ENCODE peak calls at places on chromosomes 2 and 18, in four cellular contexts. T is ascending aorta, X is aorta, F is Panc1. H is an unnamed sample. For H3K27me3 and H3K36me3, the result is how much of the 10 kb centered on the place peaks cover.

GRCh38 chr2:227629435-227629834 is 12.1 kb downstream of the SCYGR4 start:
- DNase-seq in T (no peak), X (no peak), F (no peak), H (no peak)

GRCh38 chr2:200310545-200310971 is 4.1 kb downstream of the SPATS2L start:
- DNase-seq in T (no peak), X (no peak), F (no peak), H (no peak)

GRCh38 chr2:121944072-121944829 is 188.8 kb downstream of the TSN start:
- DNase-seq in T (no peak), X (no peak), F (no peak), H (no peak)

GRCh38 chr2:126878601-126879000 is 20.1 kb upstream of the TEX51 start:
- DNase-seq in T (no peak), X (no peak), F (no peak), H (no peak)

GRCh38 chr2:109055435-109055834 is 66.4 kb upstream of the EDAR start:
- DNase-seq in T (no peak), X (no peak), F (no peak), H (no peak)

GRCh38 chr18:60846396-60846795 is 473.8 kb upstream of the MC4R start:
- DNase-seq in T (no peak), X (no peak), F (no peak), H (no peak)

GRCh38 chr18:46343940-46344372 is 239.8 kb downstream of the HAUS1 start:
- DNase-seq in T (no peak), X (peak), F (no peak), H (peak)

GRCh38 chr2:186065491-186065890 is 326.9 kb downstream of the FSIP2 start:
- DNase-seq in T (no peak), X (no peak), F (no peak), H (no peak)

GRCh38 chr2:120866483-120867140 is 130.9 kb downstream of the GLI2 start:
- DNase-seq in T (no peak), X (peak), F (no peak), H (no peak)

GRCh38 chr2:142858991-142859390 is 18.5 kb upstream of the KYNU start:
- DNase-seq in T (no peak), X (no peak), F (no peak), H (no peak)

GRCh38 chr2:75035444-75036353 is 77.3 kb downstream of the POLE4 start:
- DNase-seq in T (no peak), X (no peak), F (no peak), H (no peak)

GRCh38 chr2:227577555-227577954 is 21.1 kb upstream of the SCYGR2 start:
- DNase-seq in T (no peak), X (no peak), F (no peak), H (no peak)

GRCh38 chr2:35428548-35428947 is 927.0 kb upstream of the CRIM1 start:
- DNase-seq in T (no peak), X (no peak), F (peak), H (peak)

GRCh38 chr2:7083580-7084509 is 166.6 kb downstream of the RNF144A start:
- DNase-seq in T (no peak), X (no peak), F (peak), H (peak)

GRCh38 chr2:156476516-156477206 is 40.5 kb downstream of the GPD2 start:
- DNase-seq in T (no peak), X (no peak), F (no peak), H (no peak)

GRCh38 chr2:149561309-149561926 is 26.2 kb downstream of the MMADHC start:
- DNase-seq in T (no peak), X (no peak), F (no peak), H (peak)

GRCh38 chr2:134289225-134289624 is 35.4 kb downstream of the MGAT5 start:
- DNase-seq in T (no peak), X (peak), F (no peak), H (no peak)

GRCh38 chr2:120778244-120778643 is 42.6 kb downstream of the GLI2 start:
- DNase-seq in T (no peak), X (no peak), F (no peak), H (no peak)

GRCh38 chr18:2325308-2325849 is 245.9 kb downstream of the METTL4 start:
- DNase-seq in T (no peak), X (no peak), F (no peak), H (no peak)

GRCh38 chr2:127674241-127675209 is 805 bp downstream of the LIMS2 start:
- DNase-seq in T (peak), X (peak), F (no peak), H (peak)

GRCh38 chr2:199870581-199870980 is 19.6 kb upstream of the FTCDNL1 start:
- DNase-seq in T (no peak), X (no peak), F (no peak), H (no peak)

GRCh38 chr2:23760746-23761145 is 166.2 kb downstream of the ATAD2B start:
- DNase-seq in T (no peak), X (no peak), F (no peak), H (no peak)

GRCh38 chr2:23238011-23238657 is 146.8 kb upstream of the KLHL29 start:
- DNase-seq in T (no peak), X (no peak), F (no peak), H (no peak)

GRCh38 chr18:27860701-27861107 is 316.2 kb downstream of the CDH2 start:
- DNase-seq in T (no peak), X (no peak), F (no peak), H (no peak)

GRCh38 chr2:69067866-69068265 is 54.9 kb downstream of the ANTXR1 start:
- DNase-seq in T (no peak), X (no peak), F (no peak), H (no peak)

GRCh38 chr18:23884712-23885375 is 129.7 kb upstream of the TTC39C start:
- DNase-seq in T (no peak), X (no peak), F (no peak), H (peak)

GRCh38 chr18:23887493-23887892 is 127.1 kb upstream of the TTC39C start:
- DNase-seq in T (no peak), X (no peak), F (no peak), H (no peak)

GRCh38 chr18:23887035-23887434 is 127.5 kb upstream of the TTC39C start:
- DNase-seq in T (no peak), X (no peak), F (no peak), H (no peak)

GRCh38 chr18:23883277-23883790 is 131.2 kb upstream of the TTC39C start:
- DNase-seq in T (no peak), X (no peak), F (no peak), H (no peak)

GRCh38 chr18:23885750-23886149 is 128.8 kb upstream of the TTC39C start:
- DNase-seq in T (no peak), X (no peak), F (no peak), H (no peak)
- H3K4me3 ChIP-seq in T (no peak), X (no peak), F (no peak), H (no peak)

DNA sequence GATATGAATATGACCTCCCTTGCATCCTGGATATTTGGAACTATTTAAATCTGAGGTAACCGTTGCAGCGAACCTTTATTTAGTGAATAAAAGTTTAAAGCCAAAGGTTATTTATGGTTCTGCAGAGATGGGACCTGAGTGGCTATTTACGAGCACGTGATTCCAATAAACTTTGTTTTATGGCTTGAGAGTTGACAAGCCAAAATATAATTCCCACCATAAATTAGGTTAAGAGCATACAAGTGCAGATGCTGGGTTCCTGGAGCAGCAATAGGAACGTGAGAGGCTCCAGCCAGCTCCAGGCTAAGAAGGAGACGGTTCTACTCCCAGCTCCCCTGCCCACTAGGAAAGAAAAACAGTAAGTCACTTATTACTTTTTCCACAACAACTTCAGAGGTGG is 5.2 kb upstream of the HOXD4 start:
- DNase-seq in T (no peak), X (no peak), F (no peak), H (no peak)
- H3K27me3 ChIP-seq in T (under half), X (under half), F (under half), H (half or more)

GRCh38 chr2:190968522-190968921 is 45.4 kb downstream of the STAT1 start:
- DNase-seq in T (no peak), X (no peak), F (no peak), H (no peak)
- H3K36me3 ChIP-seq in T (half or more), X (under half), F (half or more), H (under half)

GRCh38 chr2:230906471-230907230 is 18.4 kb downstream of the GPR55 start:
- DNase-seq in T (no peak), X (peak), F (no peak), H (no peak)

GRCh38 chr2:230908094-230908594 is 16.9 kb downstream of the GPR55 start:
- DNase-seq in T (no peak), X (no peak), F (no peak), H (no peak)

GRCh38 chr2:230908595-230909191 is 16.3 kb downstream of the GPR55 start:
- DNase-seq in T (no peak), X (peak), F (no peak), H (no peak)

GRCh38 chr2:230905448-230906430 is 19.3 kb downstream of the GPR55 start:
- DNase-seq in T (no peak), X (no peak), F (no peak), H (peak)

DNA sequence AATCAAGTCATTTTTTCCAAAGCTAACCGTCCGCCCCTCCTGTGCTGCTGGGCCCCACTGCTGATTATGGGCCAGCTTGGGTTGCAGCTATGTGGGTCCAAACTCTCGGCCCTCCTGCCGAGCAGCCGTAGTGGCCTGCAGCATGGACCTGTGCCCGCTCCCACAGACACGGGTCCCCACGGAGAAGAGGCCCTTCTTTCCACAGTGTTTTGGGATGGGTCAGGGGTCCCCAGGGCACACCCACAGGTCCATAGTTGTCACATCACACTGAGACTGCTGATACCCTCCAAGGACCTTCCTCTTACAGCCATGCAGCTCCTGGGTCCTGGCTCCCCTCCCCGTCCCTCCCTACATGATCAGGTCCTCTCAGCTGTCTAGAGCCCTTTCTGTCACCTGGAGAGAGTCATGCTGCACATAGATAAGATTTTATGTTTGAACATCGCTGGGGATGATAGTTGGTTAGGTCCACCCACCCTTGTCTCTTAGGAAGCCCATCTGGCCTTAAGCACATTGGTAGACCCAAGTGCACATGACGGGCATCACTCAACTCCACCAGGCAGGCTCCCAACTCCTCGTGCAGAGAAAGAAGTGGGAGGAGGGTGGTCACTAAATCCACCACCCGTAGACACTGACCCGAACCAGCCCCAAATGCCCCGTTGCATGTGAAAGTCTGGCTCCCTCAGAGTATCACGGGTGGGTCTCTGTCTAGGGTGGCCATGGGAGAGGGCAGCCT is 17.5 kb downstream of the GPR55 start:
- DNase-seq in T (no peak), X (peak), F (no peak), H (no peak)
- H3K4me3 ChIP-seq in T (no peak), X (no peak), F (no peak), H (no peak)

GRCh38 chr2:218854860-218855259 is 4.7 kb upstream of the WNT6 start:
- DNase-seq in T (no peak), X (no peak), F (no peak), H (no peak)
- H3K27me3 ChIP-seq in T (under half), X (under half), F (under half), H (half or more)

GRCh38 chr2:112760149-112760548 is 4.3 kb downstream of the CKAP2L start:
- DNase-seq in T (no peak), X (no peak), F (no peak), H (no peak)
- H3K36me3 ChIP-seq in T (under half), X (under half), F (under half), H (under half)

GRCh38 chr18:76452357-76452756 is 42.7 kb downstream of the ZNF516 start:
- DNase-seq in T (no peak), X (no peak), F (no peak), H (no peak)

GRCh38 chr18:76450452-76450851 is 44.6 kb downstream of the ZNF516 start:
- DNase-seq in T (no peak), X (peak), F (no peak), H (no peak)

GRCh38 chr18:76450912-76451421 is 44.1 kb downstream of the ZNF516 start:
- DNase-seq in T (no peak), X (peak), F (no peak), H (peak)

GRCh38 chr18:76453057-76453561 is 41.9 kb downstream of the ZNF516 start:
- DNase-seq in T (no peak), X (no peak), F (no peak), H (no peak)

GRCh38 chr18:76451475-76452331 is 43.3 kb downstream of the ZNF516 start:
- DNase-seq in T (no peak), X (peak), F (no peak), H (no peak)
- H3K4me3 ChIP-seq in T (peak), X (peak), F (peak), H (peak)

GRCh38 chr2:222287862-222288479 is 10.8 kb downstream of the PAX3 start:
- DNase-seq in T (no peak), X (no peak), F (no peak), H (no peak)
- H3K27me3 ChIP-seq in T (under half), X (under half), F (under half), H (half or more)

GRCh38 chr2:233453111-233453915 is 99.0 kb downstream of the DGKD start:
- DNase-seq in T (no peak), X (no peak), F (no peak), H (no peak)
- H3K36me3 ChIP-seq in T (half or more), X (under half), F (under half), H (under half)